ENCODE peak calls at places on chromosomes 1 and 21, in eight cellular contexts. H is uterus, P is sigmoid colon, B is esophagus squamous epithelium, X is transverse colon, A is heart left ventricle, T is testis, V is body of pancreas. N is an unnamed sample.

GRCh38 chr21:41370840-41371697 is 9.2 kb downstream of the MX2 start:
- DNase-seq in T (no peak), A (no peak), H (peak; percentile 8), X (no peak), P (peak; percentile 51), V (no peak), B (no peak), N (no peak)

GRCh38 chr1:237613984-237614383 is 276.7 kb downstream of the ZP4 start:
- DNase-seq in T (no peak), X (no peak), P (no peak), V (no peak), A (no peak), H (no peak), B (no peak), N (no peak)

GRCh38 chr1:12143631-12144155 is 23.1 kb upstream of the TNFRSF1B start:
- DNase-seq in P (peak; percentile 94), V (peak; percentile 25), T (peak; percentile 71), H (peak; percentile 75), B (no peak), X (peak; percentile 77), A (peak; percentile 88), N (peak; percentile 88)

GRCh38 chr1:100536031-100536430 is 1.9 kb upstream of the GPR88 start:
- DNase-seq in V (no peak), B (no peak), A (no peak), H (no peak), P (no peak), T (no peak), X (no peak), N (no peak)

GRCh38 chr1:47510282-47510811 is 72.5 kb downstream of the FOXD2 start:
- DNase-seq in H (no peak), X (no peak), P (no peak), T (no peak), A (no peak), B (no peak), V (no peak), N (no peak)

GRCh38 chr1:77643456-77643855 is 39.0 kb downstream of the ZZZ3 start:
- DNase-seq in B (no peak), A (no peak), H (no peak), X (no peak), V (no peak), P (no peak), T (no peak), N (no peak)

GRCh38 chr1:15354580-15354965 is 55.1 kb upstream of the EFHD2 start:
- DNase-seq in P (no peak), V (no peak), A (no peak), T (no peak), H (no peak), B (no peak), X (no peak), N (no peak)

GRCh38 chr1:161962094-161962887 is 61.4 kb downstream of the OLFML2B start:
- DNase-seq in B (no peak), H (no peak), V (no peak), T (no peak), P (no peak), X (no peak), A (no peak), N (no peak)

GRCh38 chr1:58964880-58965279 is 181.0 kb upstream of the JUN start:
- DNase-seq in A (no peak), V (peak; percentile 70), P (no peak), T (no peak), B (no peak), H (no peak), X (no peak), N (no peak)

GRCh38 chr1:201945157-201945556 is 1.2 kb downstream of the LMOD1 start:
- DNase-seq in V (no peak), T (no peak), B (no peak), H (no peak), X (no peak), A (no peak), P (no peak), N (no peak)

GRCh38 chr1:100760511-100760910 is 41.0 kb downstream of the VCAM1 start:
- DNase-seq in T (no peak), H (no peak), A (no peak), B (no peak), X (no peak), V (no peak), P (no peak), N (no peak)

GRCh38 chr1:51686450-51686849 is 69.6 kb downstream of the OSBPL9 start:
- DNase-seq in A (no peak), B (no peak), T (no peak), H (no peak), X (no peak), V (no peak), P (no peak), N (no peak)

GRCh38 chr1:151130837-151131586 is 15.4 kb downstream of the SEMA6C start:
- DNase-seq in P (peak; percentile 97), V (peak; percentile 66), A (peak; percentile 87), H (peak; percentile 95), B (peak; percentile 39), X (peak; percentile 84), T (peak; percentile 93), N (peak; percentile 94)
- H3K4me3 ChIP-seq in P (peak overlapping the region; percentile 51), V (no peak overlapping the region), A (peak overlapping the region; percentile 21), H (peak overlapping the region; percentile 25), B (peak overlapping the region; percentile 51), X (peak overlapping the region; percentile 54), T (peak overlapping the region; percentile 53), N (peak overlapping the region; percentile 44)

GRCh38 chr1:22210176-22210575 is 67.3 kb upstream of the WNT4 start:
- DNase-seq in B (no peak), V (no peak), A (no peak), H (no peak), T (no peak), P (peak; percentile 37), X (no peak), N (no peak)
- H3K27me3 ChIP-seq in B (peaks cover 5% of the 10 kb centered on the region), V (peaks cover 9% of the 10 kb centered on the region), A (peaks cover 58% of the 10 kb centered on the region), H (peaks cover 14% of the 10 kb centered on the region), T (no peaks in the 10 kb centered on the region), P (peaks cover 70% of the 10 kb centered on the region), X (peaks cover 80% of the 10 kb centered on the region), N (no peaks in the 10 kb centered on the region)

DNA sequence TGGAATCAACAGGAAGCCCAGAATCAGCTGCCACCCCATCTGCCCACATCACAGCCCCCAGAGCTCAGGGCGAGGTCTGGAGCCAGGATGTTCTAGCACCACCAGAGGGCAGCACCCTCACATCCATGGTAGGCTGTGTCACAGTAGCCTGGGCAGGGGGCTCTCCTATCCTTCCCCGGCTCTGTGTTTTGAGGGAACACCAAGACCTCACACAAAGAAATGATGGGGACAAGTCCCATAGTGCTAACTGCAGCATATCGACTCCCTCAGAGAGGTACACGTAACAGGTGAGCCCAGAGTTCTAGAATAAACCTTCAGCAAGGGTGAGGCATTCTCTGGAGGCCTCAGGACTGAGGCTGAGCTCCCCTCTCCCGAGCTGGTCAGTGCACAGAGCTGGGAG is 2.3 kb upstream of the KCNC4 start:
- DNase-seq in V (peak; percentile 78), A (peak; percentile 81), B (no peak), X (peak; percentile 74), H (peak; percentile 59), P (no peak), T (peak; percentile 79), N (peak; percentile 63)
- TF ChIP-seq POLR2A in V (no peak), A (no peak), B (no peak), X (no peak), H (no peak), P (no peak), T (no peak), N (no peak)

GRCh38 chr1:205528887-205529825 is 24.7 kb downstream of the CDK18 start:
- DNase-seq in B (peak; percentile 23), V (peak; percentile 84), H (peak; percentile 79), T (peak; percentile 90), A (peak; percentile 90), X (peak; percentile 85), P (peak; percentile 89), N (peak; percentile 89)
- H3K4me3 ChIP-seq in B (peak overlapping the region; percentile 40), V (no peak overlapping the region), H (peak overlapping the region; percentile 24), T (peak overlapping the region; percentile 42), A (peak overlapping the region; percentile 21), X (peak overlapping the region; percentile 30), P (peak overlapping the region; percentile 45), N (no peak overlapping the region)

GRCh38 chr1:160064164-160064563 is 5.8 kb downstream of the KCNJ10 start:
- DNase-seq in B (no peak), V (no peak), X (no peak), H (no peak), T (no peak), A (no peak), P (no peak), N (no peak)
- H3K27me3 ChIP-seq in B (no peaks in the 10 kb centered on the region), V (no peaks in the 10 kb centered on the region), X (peaks cover 16% of the 10 kb centered on the region), H (no peaks in the 10 kb centered on the region), T (no peaks in the 10 kb centered on the region), A (no peaks in the 10 kb centered on the region), P (no peaks in the 10 kb centered on the region), N (no peaks in the 10 kb centered on the region)

N was measured in ovary.